ENCODE peak calls at places on chromosomes 6 and 20, in ten cellular contexts. N is transverse colon, U is HFF-Myc, F is upper lobe of left lung, E is kidney, X is fibroblast of pulmonary artery, Z is AG09309, P is foreskin fibroblast, L is left ventricle myocardium inferior, I is lower leg skin. A is an unnamed sample.

GRCh38 chr20:32761831-32762753 is at the start of gene DNMT3B:
- DNase-seq in N (peak), U (no peak), F (peak), E (peak), X (peak), Z (no peak), P (peak), L (peak), I (peak), A (no peak)

GRCh38 chr6:118382126-118382525 is 166.0 kb upstream of the PLN start:
- DNase-seq in N (no peak), U (no peak), F (no peak), E (no peak), X (no peak), Z (no peak), P (no peak), L (no peak), I (no peak), A (no peak)

GRCh38 chr6:41976794-41977484 is 35.3 kb upstream of the CCND3 start:
- DNase-seq in N (no peak), U (peak), F (peak), E (no peak), X (peak), Z (no peak), P (peak), L (no peak), I (no peak), A (peak)

GRCh38 chr6:78268591-78268990 is 598.8 kb upstream of the IRAK1BP1 start:
- DNase-seq in N (no peak), U (no peak), F (no peak), E (no peak), X (no peak), Z (no peak), P (no peak), L (no peak), I (no peak), A (no peak)

GRCh38 chr6:6497976-6498375 is 90.5 kb upstream of the LY86 start:
- DNase-seq in N (no peak), U (no peak), F (no peak), E (no peak), X (no peak), Z (no peak), P (no peak), L (no peak), I (no peak), A (no peak)

GRCh38 chr6:166393535-166393823 is 10.7 kb upstream of the MPC1 start:
- DNase-seq in N (no peak), U (no peak), F (no peak), E (no peak), X (no peak), Z (no peak), P (no peak), L (no peak), I (no peak), A (no peak)

GRCh38 chr6:1747531-1747930 is 137.8 kb downstream of the FOXC1 start:
- DNase-seq in N (no peak), U (no peak), F (no peak), E (no peak), X (no peak), Z (no peak), P (no peak), L (no peak), I (no peak), A (no peak)

GRCh38 chr6:81768150-81768942 is 15.9 kb upstream of the TENT5A start:
- DNase-seq in N (no peak), U (no peak), F (no peak), E (no peak), X (no peak), Z (no peak), P (peak), L (no peak), I (no peak), A (no peak)

GRCh38 chr6:55794136-55794812 is 81.1 kb downstream of the BMP5 start:
- DNase-seq in N (no peak), U (peak), F (no peak), E (no peak), X (peak), Z (peak), P (peak), L (no peak), I (no peak), A (no peak)

GRCh38 chr6:157503018-157503747 is 122.2 kb downstream of the ZDHHC14 start:
- DNase-seq in N (no peak), U (no peak), F (no peak), E (no peak), X (no peak), Z (no peak), P (no peak), L (no peak), I (peak), A (no peak)

GRCh38 chr6:131819507-131820228 is 11.8 kb downstream of the ENPP1 start:
- DNase-seq in N (no peak), U (no peak), F (no peak), E (no peak), X (peak), Z (peak), P (peak), L (no peak), I (no peak), A (no peak)

GRCh38 chr20:20692587-20692986 is 19.9 kb downstream of the RALGAPA2 start:
- DNase-seq in N (no peak), U (no peak), F (no peak), E (no peak), X (no peak), Z (no peak), P (no peak), L (no peak), I (no peak), A (no peak)

GRCh38 chr20:62977613-62978558 is 25.4 kb downstream of the SLC17A9 start:
- DNase-seq in N (peak), U (no peak), F (no peak), E (no peak), X (no peak), Z (no peak), P (no peak), L (no peak), I (no peak), A (no peak)

GRCh38 chr6:94487371-94487770 is 1068.0 kb upstream of the EPHA7 start:
- DNase-seq in N (no peak), U (no peak), F (no peak), E (no peak), X (no peak), Z (no peak), P (no peak), L (no peak), I (no peak), A (no peak)

GRCh38 chr20:26218301-26218700 is 521.6 kb upstream of the ZNF337 start:
- DNase-seq in N (no peak), U (no peak), F (no peak), E (no peak), X (peak), Z (no peak), P (peak), L (no peak), I (no peak), A (no peak)

GRCh38 chr6:35251949-35252348 is 7.6 kb upstream of the ZNF76 start:
- DNase-seq in N (no peak), U (no peak), F (no peak), E (no peak), X (no peak), Z (no peak), P (no peak), L (no peak), I (peak), A (no peak)

GRCh38 chr20:36407196-36407733 is 101.1 kb downstream of the DLGAP4 start:
- DNase-seq in N (no peak), U (no peak), F (no peak), E (no peak), X (peak), Z (no peak), P (peak), L (no peak), I (no peak), A (no peak)

GRCh38 chr20:44532981-44533331 is 11.1 kb upstream of the SERINC3 start:
- DNase-seq in N (no peak), U (no peak), F (no peak), E (no peak), X (peak), Z (no peak), P (peak), L (no peak), I (no peak), A (no peak)

GRCh38 chr6:84801250-84801649 is 36.9 kb upstream of the TBX18 start:
- DNase-seq in N (no peak), U (no peak), F (no peak), E (no peak), X (no peak), Z (no peak), P (no peak), L (no peak), I (no peak), A (no peak)

GRCh38 chr6:10309826-10310405 is 105.0 kb downstream of the TFAP2A start:
- DNase-seq in N (no peak), U (no peak), F (no peak), E (no peak), X (no peak), Z (no peak), P (no peak), L (no peak), I (no peak), A (no peak)

GRCh38 chr6:5634525-5634924 is 372.2 kb downstream of the NRN1 start:
- DNase-seq in N (no peak), U (no peak), F (no peak), E (no peak), X (peak), Z (no peak), P (peak), L (no peak), I (no peak), A (no peak)

GRCh38 chr20:63697868-63698545 is 1.6 kb downstream of the TNFRSF6B start:
- DNase-seq in N (peak), U (no peak), F (no peak), E (peak), X (no peak), Z (no peak), P (no peak), L (no peak), I (peak), A (no peak)

GRCh38 chr6:154361476-154361875 is 4.9 kb upstream of the IPCEF1 start:
- DNase-seq in N (no peak), U (no peak), F (no peak), E (no peak), X (no peak), Z (no peak), P (no peak), L (no peak), I (no peak), A (no peak)

GRCh38 chr6:90305800-90306448 is 9.3 kb upstream of the BACH2 start:
- DNase-seq in N (no peak), U (no peak), F (no peak), E (no peak), X (no peak), Z (no peak), P (no peak), L (no peak), I (no peak), A (no peak)

GRCh38 chr20:55153321-55153720 is 677.9 kb downstream of the DOK5 start:
- DNase-seq in N (no peak), U (no peak), F (no peak), E (no peak), X (no peak), Z (no peak), P (no peak), L (no peak), I (no peak), A (no peak)

GRCh38 chr6:145315982-145316600 is 419.2 kb downstream of the EPM2A start:
- DNase-seq in N (no peak), U (no peak), F (no peak), E (no peak), X (no peak), Z (no peak), P (peak), L (no peak), I (no peak), A (no peak)

GRCh38 chr6:166972101-166972500 is 15.8 kb upstream of the RNASET2 start:
- DNase-seq in N (no peak), U (no peak), F (no peak), E (no peak), X (no peak), Z (no peak), P (no peak), L (no peak), I (no peak), A (no peak)

GRCh38 chr20:11376998-11377397 is 540.7 kb upstream of the BTBD3 start:
- DNase-seq in N (no peak), U (no peak), F (no peak), E (no peak), X (peak), Z (no peak), P (peak), L (no peak), I (no peak), A (no peak)

GRCh38 chr6:25278914-25279747 is at the start of gene CARMIL1:
- DNase-seq in N (peak), U (no peak), F (peak), E (peak), X (peak), Z (no peak), P (peak), L (peak), I (peak), A (peak)

GRCh38 chr20:20710847-20711315 is 1.6 kb downstream of the RALGAPA2 start:
- DNase-seq in N (peak), U (no peak), F (peak), E (no peak), X (no peak), Z (no peak), P (no peak), L (no peak), I (no peak), A (no peak)

GRCh38 chr20:36070451-36070850 is 84.1 kb upstream of the EPB41L1 start:
- DNase-seq in N (no peak), U (no peak), F (no peak), E (no peak), X (no peak), Z (no peak), P (no peak), L (no peak), I (peak), A (no peak)

GRCh38 chr6:33716890-33717632 is 5.6 kb upstream of the UQCC2 start:
- DNase-seq in N (no peak), U (no peak), F (no peak), E (no peak), X (no peak), Z (no peak), P (no peak), L (no peak), I (no peak), A (no peak)

GRCh38 chr20:62589150-62589498 is 53.2 kb upstream of the SLCO4A1 start:
- DNase-seq in N (no peak), U (no peak), F (no peak), E (no peak), X (no peak), Z (no peak), P (no peak), L (no peak), I (no peak), A (no peak)

GRCh38 chr20:47230811-47231256 is 125.7 kb downstream of the ZMYND8 start:
- DNase-seq in N (no peak), U (no peak), F (no peak), E (no peak), X (no peak), Z (no peak), P (peak), L (no peak), I (no peak), A (no peak)

GRCh38 chr6:28710466-28711191 is 184.9 kb downstream of the GPX5 start:
- DNase-seq in N (no peak), U (peak), F (no peak), E (no peak), X (peak), Z (no peak), P (no peak), L (no peak), I (no peak), A (no peak)

GRCh38 chr20:14632906-14633305 is 295.5 kb upstream of the FLRT3 start:
- DNase-seq in N (no peak), U (no peak), F (no peak), E (no peak), X (peak), Z (no peak), P (no peak), L (peak), I (no peak), A (no peak)

GRCh38 chr6:37048851-37049734 is 43.6 kb downstream of the FGD2 start:
- DNase-seq in N (peak), U (peak), F (peak), E (no peak), X (peak), Z (no peak), P (peak), L (peak), I (no peak), A (no peak)

GRCh38 chr20:52824494-52825216 is 147.5 kb upstream of the TSHZ2 start:
- DNase-seq in N (no peak), U (no peak), F (no peak), E (no peak), X (no peak), Z (no peak), P (no peak), L (no peak), I (no peak), A (no peak)

GRCh38 chr20:61919239-61919638 is 146.4 kb downstream of the TAF4 start:
- DNase-seq in N (no peak), U (no peak), F (no peak), E (no peak), X (no peak), Z (no peak), P (no peak), L (no peak), I (no peak), A (no peak)

GRCh38 chr6:46128476-46128875 is 1.3 kb upstream of the ENPP4 start:
- DNase-seq in N (no peak), U (no peak), F (no peak), E (no peak), X (no peak), Z (no peak), P (no peak), L (no peak), I (no peak), A (no peak)
- H3K4me3 ChIP-seq in N (no peak), U (no peak), F (peak), E (no peak), X (no peak), Z (no peak), P (no peak), L (peak), I (no peak), A (no peak)

DNA sequence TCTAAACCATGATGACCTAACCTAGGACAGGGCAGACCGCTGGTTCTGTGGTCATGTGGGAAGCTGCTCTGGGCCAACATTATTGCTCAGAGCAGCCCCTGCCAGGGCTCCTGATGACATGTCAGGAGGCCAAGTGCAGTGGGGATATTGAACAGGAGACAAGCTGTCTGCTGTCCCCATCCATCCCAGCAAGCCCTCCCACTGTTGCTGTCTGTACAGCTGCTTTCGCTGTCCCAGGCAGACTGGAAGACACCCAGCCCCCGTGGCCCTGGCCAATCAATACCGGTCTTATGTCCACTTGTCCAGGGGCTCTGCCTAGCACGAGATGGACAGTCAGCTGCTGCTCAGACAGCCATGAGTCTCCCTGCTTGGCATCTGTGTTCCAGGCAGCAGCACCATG is 43.2 kb upstream of the FNDC1 start:
- DNase-seq in N (no peak), U (no peak), F (no peak), E (no peak), X (no peak), Z (no peak), P (no peak), L (peak), I (peak), A (no peak)
- TF ChIP-seq CTCF in N (no peak), U (no peak), F (no peak), E (no peak), X (no peak), Z (no peak), P (no peak), L (no peak), I (no peak), A (no peak)

DNA sequence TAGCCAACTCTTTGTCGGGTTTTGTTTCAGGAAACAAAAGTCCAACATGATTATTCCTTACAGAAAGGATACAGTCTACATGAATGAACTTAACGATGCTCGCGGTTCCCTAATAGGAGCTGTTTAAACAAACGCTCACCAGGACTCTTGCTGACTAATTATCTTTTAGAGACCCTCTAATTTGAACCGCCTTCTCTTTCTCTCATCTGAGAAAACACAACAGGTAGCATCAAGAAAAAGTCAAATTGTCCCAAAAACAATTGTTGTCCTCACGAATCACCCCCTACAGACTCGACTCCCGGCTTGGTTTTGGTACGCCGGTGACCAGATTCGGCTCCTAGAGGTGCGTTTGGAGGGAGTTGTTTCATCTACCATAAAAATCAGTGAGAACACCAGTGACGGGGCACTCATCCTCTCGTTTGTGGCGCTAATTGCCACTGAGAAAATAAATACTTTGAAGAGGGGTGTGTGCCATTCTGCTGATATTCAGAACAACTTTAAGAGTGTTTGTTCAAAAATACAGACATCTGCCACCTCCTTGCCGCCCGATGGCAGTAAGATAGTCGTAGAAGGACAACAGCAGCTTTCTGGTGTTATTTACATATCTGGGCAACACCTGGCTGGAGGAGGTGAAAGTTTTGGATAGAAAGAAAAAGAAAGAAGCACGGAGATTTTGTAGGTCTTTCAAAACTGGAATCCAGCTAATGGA is 1.1 kb upstream of the SIM1 start:
- DNase-seq in N (no peak), U (no peak), F (no peak), E (no peak), X (no peak), Z (no peak), P (peak), L (no peak), I (no peak), A (no peak)
- H3K4me3 ChIP-seq in N (no peak), U (peak), F (no peak), E (peak), X (no peak), Z (no peak), P (peak), L (no peak), I (no peak), A (no peak)

DNA sequence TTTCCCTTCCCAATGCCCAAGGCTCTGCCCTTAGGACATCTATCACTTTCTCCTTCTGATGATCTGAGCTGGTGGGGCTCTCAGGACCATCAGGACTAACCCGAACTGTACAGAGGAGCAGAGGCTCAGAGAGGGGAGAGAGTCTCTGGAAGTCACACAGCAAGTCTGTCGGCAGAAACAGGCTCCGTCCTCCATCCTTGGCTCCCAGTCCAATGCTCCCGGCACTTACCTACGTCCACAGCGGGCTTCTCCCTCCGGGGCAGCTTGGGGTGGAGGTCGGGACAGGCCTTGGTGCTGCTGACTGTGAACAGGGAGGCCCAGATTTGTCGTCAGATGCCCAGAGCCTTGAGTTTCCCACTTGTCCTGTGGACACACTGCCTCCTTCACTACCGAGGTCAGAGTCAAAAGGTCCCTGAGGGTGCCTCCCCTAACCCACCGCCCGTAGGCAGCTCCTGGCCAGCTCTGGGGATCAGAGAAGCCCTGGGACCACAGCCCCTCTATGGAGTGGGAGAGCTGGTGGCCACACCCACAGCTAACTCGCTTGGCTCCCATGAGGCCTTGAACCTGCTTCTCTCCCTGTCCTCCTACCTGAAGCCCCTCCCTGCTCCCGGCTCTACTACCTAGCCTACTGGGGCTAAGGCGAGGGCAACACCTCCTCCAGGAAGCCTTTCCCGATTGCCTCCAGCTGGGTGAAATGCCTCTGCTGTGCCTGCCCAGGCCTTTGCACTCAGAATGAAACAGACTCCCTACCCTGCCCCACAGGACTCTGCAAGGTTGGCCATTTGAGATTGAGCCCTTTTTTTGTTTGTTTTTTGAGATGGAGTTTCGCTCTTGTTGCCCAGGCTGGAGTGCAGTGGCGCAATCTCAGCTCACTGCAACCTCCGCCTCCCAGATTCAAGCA is 22.6 kb downstream of the VSTM2L start:
- DNase-seq in N (no peak), U (no peak), F (peak), E (no peak), X (no peak), Z (no peak), P (no peak), L (no peak), I (no peak), A (no peak)
- TF ChIP-seq CTCF in N (no peak), U (no peak), F (no peak), E (no peak), X (no peak), Z (no peak), P (no peak), L (no peak), I (no peak), A (no peak)

DNA sequence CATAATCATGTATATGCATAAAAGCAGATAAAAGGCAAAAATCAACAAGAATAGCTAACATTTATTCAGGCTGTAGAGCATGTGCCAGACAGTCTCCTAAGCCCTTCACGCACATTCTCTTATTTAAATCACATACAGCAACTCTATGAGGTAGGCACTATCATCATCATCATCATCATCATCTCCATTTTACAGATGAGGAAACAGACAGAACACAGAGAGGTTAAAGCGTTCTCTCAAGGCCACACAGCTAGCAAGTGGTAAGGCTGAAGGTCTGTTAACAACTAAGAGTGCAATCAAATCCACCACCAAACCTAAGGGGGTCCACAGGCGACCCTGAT is 857 bp upstream of the PLEKHG1 start:
- DNase-seq in N (no peak), U (no peak), F (no peak), E (no peak), X (no peak), Z (no peak), P (no peak), L (no peak), I (no peak), A (no peak)
- H3K4me3 ChIP-seq in N (no peak), U (no peak), F (no peak), E (peak), X (no peak), Z (no peak), P (no peak), L (peak), I (no peak), A (no peak)